ENCODE peak calls at places on chromosomes 6 and 20, in ten cellular contexts. O is AG04450, L is IMR-90, V is brain microvascular endothelial cell, Y is tibial nerve, Q is OCI-LY7, Z is colonic mucosa, J is heart right ventricle, H is fibroblast of mammary gland, I is K562. W is an unnamed sample.
A peak's percentile ranks its signal among the peaks of the same experiment; 100 is the strongest.

GRCh38 chr6:10398439-10399218 is 16.2 kb downstream of the TFAP2A start:
- DNase-seq in O (no peak), L (no peak), V (no peak), Y (no peak), Q (no peak), Z (no peak), J (no peak), H (no peak), I (no peak), W (no peak)

GRCh38 chr6:8243462-8243861 is 141.1 kb upstream of the EEF1E1 start:
- DNase-seq in O (no peak), L (peak; percentile 6), V (peak; percentile 33), Y (no peak), Q (no peak), Z (no peak), J (no peak), H (peak; percentile 2), I (no peak), W (peak; percentile 37)

GRCh38 chr6:129188795-129189194 is 305.9 kb downstream of the LAMA2 start:
- DNase-seq in O (no peak), L (no peak), V (no peak), Y (no peak), Q (no peak), Z (no peak), J (no peak), H (no peak), I (no peak), W (no peak)

GRCh38 chr6:81853975-81854374 is 101.5 kb upstream of the TENT5A start:
- DNase-seq in O (no peak), L (no peak), V (no peak), Y (no peak), Q (no peak), Z (no peak), J (no peak), H (no peak), I (no peak), W (no peak)

GRCh38 chr6:124927806-124928205 is 34.4 kb upstream of the RNF217 start:
- DNase-seq in O (peak; percentile 3), L (peak; percentile 84), V (peak; percentile 37), Y (no peak), Q (no peak), Z (no peak), J (no peak), H (peak; percentile 82), I (no peak), W (peak; percentile 73)

GRCh38 chr20:53645582-53645897 is 51.9 kb upstream of the ZNF217 start:
- DNase-seq in O (no peak), L (no peak), V (no peak), Y (no peak), Q (no peak), Z (no peak), J (no peak), H (no peak), I (no peak), W (no peak)

GRCh38 chr6:548517-548916 is 108.4 kb downstream of the HUS1B start:
- DNase-seq in O (no peak), L (no peak), V (no peak), Y (no peak), Q (no peak), Z (no peak), J (no peak), H (no peak), I (no peak), W (no peak)

GRCh38 chr6:161833099-161833860 is 559.4 kb upstream of the AGPAT4 start:
- DNase-seq in O (no peak), L (no peak), V (no peak), Y (no peak), Q (no peak), Z (no peak), J (no peak), H (no peak), I (no peak), W (no peak)

GRCh38 chr20:37518606-37519507 is 2.2 kb upstream of the NNAT start:
- DNase-seq in O (no peak), L (no peak), V (no peak), Y (no peak), Q (no peak), Z (no peak), J (peak; percentile 58), H (no peak), I (no peak), W (no peak)

DNA sequence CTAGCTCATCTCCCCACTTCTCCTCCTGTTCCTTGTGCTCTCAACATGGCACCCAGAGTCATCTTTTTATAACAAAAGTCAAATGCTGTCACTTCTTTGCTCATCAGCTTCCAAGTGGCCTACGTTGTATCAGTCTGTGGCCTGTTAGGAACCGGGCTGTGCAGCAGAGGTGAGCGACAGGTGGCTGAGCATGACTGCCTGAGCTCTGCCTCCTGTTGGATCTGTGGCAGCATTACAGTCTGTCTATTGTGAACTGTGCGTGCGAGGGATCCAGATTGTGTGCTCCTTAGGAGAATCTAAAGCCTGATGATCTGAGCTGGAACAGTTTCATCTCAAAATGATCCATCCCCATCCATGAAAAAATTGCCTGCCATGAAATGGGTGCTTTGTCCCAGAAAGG is 129.6 kb downstream of the FNDC1 start:
- DNase-seq in O (no peak), L (no peak), V (no peak), Y (no peak), Q (no peak), Z (no peak), J (no peak), H (no peak), I (no peak), W (no peak)
- TF ChIP-seq CTCF in O (no peak), L (no peak), V (no peak), Y (no peak), Q (peak; percentile 43), Z (no peak), J (no peak), H (no peak), I (peak; percentile 39), W (no peak)

DNA sequence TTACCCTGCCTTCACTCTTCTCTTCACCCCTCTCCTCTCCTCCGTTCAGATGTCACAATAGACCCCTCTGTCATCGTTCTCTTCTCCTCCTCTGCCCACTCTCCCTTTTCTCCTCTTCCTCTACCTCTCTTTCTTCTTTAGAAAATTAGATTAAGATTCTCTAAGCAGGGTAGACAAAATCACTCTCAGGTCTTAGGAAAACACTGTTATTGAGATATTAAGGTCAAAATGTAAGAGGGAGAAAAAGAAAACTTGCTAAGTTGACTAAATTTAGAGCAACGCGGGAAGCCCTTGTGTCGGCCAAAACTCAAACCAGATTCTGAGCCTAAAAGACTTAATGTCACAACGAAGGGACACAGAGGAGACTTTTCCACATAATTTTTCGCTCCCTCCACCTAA is 22.1 kb upstream of the ZNF184 start:
- DNase-seq in O (no peak), L (no peak), V (no peak), Y (no peak), Q (no peak), Z (no peak), J (no peak), H (no peak), I (no peak), W (peak; percentile 16)
- H3K4me3 ChIP-seq in O (peak overlapping the region; percentile 79), L (peak overlapping the region; percentile 71), V (peak overlapping the region; percentile 81), Y (peak overlapping the region; percentile 26), Q (no peak overlapping the region), Z (peak overlapping the region; percentile 36), J (peak overlapping the region; percentile 55), H (peak overlapping the region; percentile 69), I (peak overlapping the region; percentile 58), W (peak overlapping the region; percentile 74)

GRCh38 chr6:139984317-139984716 is 609.9 kb upstream of the CITED2 start:
- DNase-seq in O (no peak), L (no peak), V (no peak), Y (no peak), Q (no peak), Z (no peak), J (no peak), H (no peak), I (no peak), W (no peak)
- TF ChIP-seq CTCF in O (no peak), L (no peak), V (no peak), Y (no peak), Q (no peak), Z (no peak), J (no peak), H (no peak), I (no peak), W (no peak)

GRCh38 chr20:57374931-57375651 is 16.1 kb upstream of the RBM38 start:
- DNase-seq in O (no peak), L (no peak), V (no peak), Y (no peak), Q (peak; percentile 48), Z (no peak), J (no peak), H (no peak), I (no peak), W (no peak)
- H3K4me3 ChIP-seq in O (no peak overlapping the region), L (no peak overlapping the region), V (no peak overlapping the region), Y (no peak overlapping the region), Q (no peak overlapping the region), Z (no peak overlapping the region), J (no peak overlapping the region), H (no peak overlapping the region), I (no peak overlapping the region), W (no peak overlapping the region)

DNA sequence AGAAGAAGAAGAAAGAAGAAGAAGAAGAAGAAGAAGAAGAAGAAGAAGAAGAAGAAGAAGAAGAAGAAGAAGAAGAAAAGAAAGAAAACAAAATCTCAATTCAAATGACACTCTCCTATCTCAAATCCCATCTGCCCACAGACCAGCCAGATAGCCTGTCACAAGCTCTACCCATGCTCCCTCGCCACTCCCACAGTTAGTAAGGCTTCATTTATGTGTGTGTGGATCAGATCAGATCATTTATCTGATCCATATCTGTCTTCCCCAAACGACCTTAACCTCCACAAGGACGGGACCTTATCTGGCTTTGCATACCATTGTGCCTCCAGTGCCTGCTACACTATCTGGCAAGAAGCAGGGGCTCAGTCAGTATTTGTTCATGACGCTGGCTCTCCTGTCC is 81.9 kb upstream of the RREB1 start:
- DNase-seq in O (no peak), L (no peak), V (no peak), Y (no peak), Q (no peak), Z (no peak), J (no peak), H (no peak), I (no peak), W (no peak)
- TF ChIP-seq CTCF in O (no peak), L (no peak), V (no peak), Y (no peak), Q (no peak), Z (no peak), J (no peak), H (no peak), I (no peak), W (no peak)

DNA sequence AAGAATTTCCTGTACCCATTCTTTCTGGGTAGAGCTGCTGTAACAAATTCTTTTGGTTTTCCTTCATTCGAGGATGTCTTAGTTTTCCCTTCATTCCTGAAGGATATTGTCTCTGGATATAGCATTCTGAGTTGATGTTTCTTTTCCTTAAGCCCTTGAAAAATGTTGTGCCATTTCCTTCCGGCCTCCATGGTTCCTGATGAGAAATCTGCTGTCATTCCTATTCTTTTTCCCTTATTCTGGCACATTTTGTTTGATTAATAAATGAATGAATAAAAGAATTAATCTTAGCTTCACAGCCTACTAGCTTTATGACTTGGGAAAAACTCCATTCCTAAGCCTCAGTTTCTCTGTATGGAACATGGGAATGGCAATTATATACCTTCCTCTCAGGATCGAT is 173.1 kb downstream of the EYA2 start:
- DNase-seq in O (no peak), L (peak; percentile 6), V (no peak), Y (no peak), Q (no peak), Z (no peak), J (no peak), H (no peak), I (no peak), W (no peak)
- H3K4me3 ChIP-seq in O (no peak overlapping the region), L (no peak overlapping the region), V (no peak overlapping the region), Y (no peak overlapping the region), Q (no peak overlapping the region), Z (no peak overlapping the region), J (no peak overlapping the region), H (no peak overlapping the region), I (no peak overlapping the region), W (no peak overlapping the region)